ENCODE peak calls at places on chromosomes 13 and 19, in seven cellular contexts. L is H1, Y is neuronal stem cell, K is mesendoderm, S is H9, X is trophoblast cell, W is mesenchymal stem cell. H is an unnamed sample.

GRCh38 chr13:40070357-40070756 is 414.9 kb downstream of the COG6 start:
- DNase-seq in W (no peak), X (no peak), K (no peak), S (no peak), L (no peak), Y (no peak), H (no peak)

GRCh38 chr19:32651729-32652140 is 23.2 kb downstream of the ANKRD27 start:
- DNase-seq in L (peak), Y (peak), W (no peak), X (no peak), S (peak), K (peak), H (peak)

GRCh38 chr13:22082437-22083100 is 411.7 kb downstream of the FGF9 start:
- DNase-seq in L (no peak), Y (no peak), K (peak), S (no peak), W (no peak), X (no peak), H (no peak)

GRCh38 chr19:9323557-9323918 is 441 bp upstream of the ZNF559 start:
- DNase-seq in L (no peak), W (no peak), X (peak), K (peak), S (peak), Y (no peak), H (peak)

GRCh38 chr19:19111138-19111835 is 27.0 kb downstream of the TMEM161A start:
- DNase-seq in S (no peak), L (no peak), W (no peak), K (no peak), X (no peak), Y (no peak), H (no peak)

GRCh38 chr19:15452111-15453047 is 2.6 kb upstream of the WIZ start:
- DNase-seq in X (peak), Y (peak), K (peak), S (peak), W (peak), L (peak), H (peak)

GRCh38 chr13:66748712-66749111 is 481.4 kb downstream of the PCDH9 start:
- DNase-seq in S (no peak), K (no peak), Y (no peak), W (peak), X (no peak), L (no peak), H (no peak)

GRCh38 chr13:58080806-58081205 is 449.3 kb downstream of the PCDH17 start:
- DNase-seq in Y (peak), K (peak), X (no peak), L (no peak), S (no peak), W (no peak), H (no peak)

GRCh38 chr19:42242071-42242511 is 311 bp downstream of the GSK3A start:
- DNase-seq in K (no peak), L (no peak), S (no peak), Y (no peak), W (peak), X (no peak), H (no peak)

GRCh38 chr19:55209430-55210119 is at the start of gene PTPRH:
- DNase-seq in S (no peak), X (no peak), L (no peak), Y (no peak), K (no peak), W (no peak), H (no peak)

GRCh38 chr19:1063030-1063908 is 3.7 kb upstream of the ARHGAP45 start:
- DNase-seq in X (peak), K (peak), Y (no peak), L (peak), S (no peak), W (no peak), H (no peak)

GRCh38 chr19:8702350-8702749 is 3.8 kb upstream of the ACTL9 start:
- DNase-seq in W (no peak), K (no peak), L (no peak), X (no peak), Y (no peak), S (no peak), H (no peak)

GRCh38 chr19:5046339-5047039 is 77.6 kb downstream of the KDM4B start:
- DNase-seq in L (no peak), S (no peak), X (no peak), Y (no peak), K (no peak), W (peak), H (peak)

GRCh38 chr13:31638577-31638976 is 100.7 kb upstream of the RXFP2 start:
- DNase-seq in W (peak), Y (no peak), L (no peak), X (no peak), K (no peak), S (no peak), H (peak)

GRCh38 chr13:89393758-89394157 is 1722.6 kb downstream of the SLITRK5 start:
- DNase-seq in L (no peak), S (no peak), Y (no peak), W (no peak), X (no peak), K (no peak), H (no peak)

GRCh38 chr19:15237759-15238638 is 5.8 kb upstream of the EPHX3 start:
- DNase-seq in S (no peak), W (no peak), L (no peak), X (peak), K (no peak), Y (no peak), H (no peak)

GRCh38 chr19:16946951-16947940 is 58.4 kb downstream of the F2RL3 start:
- DNase-seq in W (no peak), Y (no peak), K (no peak), L (no peak), X (no peak), S (no peak), H (no peak)

GRCh38 chr13:82739881-82740280 is 1142.4 kb downstream of the SLITRK1 start:
- DNase-seq in Y (no peak), K (no peak), L (no peak), S (no peak), X (no peak), W (no peak), H (peak)

GRCh38 chr13:102367836-102368235 is 34.0 kb downstream of the FGF14 start:
- DNase-seq in K (no peak), L (no peak), W (no peak), X (peak), S (no peak), Y (no peak), H (no peak)

GRCh38 chr13:29583073-29583785 is 12.3 kb downstream of the SLC7A1 start:
- DNase-seq in K (peak), L (no peak), X (no peak), S (no peak), W (peak), Y (no peak), H (peak)

GRCh38 chr19:52945652-52946321 is 16.9 kb downstream of the ZNF816 start:
- DNase-seq in X (no peak), S (peak), L (peak), W (no peak), Y (no peak), K (no peak), H (no peak)

GRCh38 chr19:55692681-55693081 is 17.7 kb downstream of the EPN1 start:
- DNase-seq in L (no peak), W (no peak), Y (no peak), K (no peak), X (no peak), S (no peak), H (no peak)

GRCh38 chr19:31448221-31448657 is 99.0 kb upstream of the TSHZ3 start:
- DNase-seq in Y (no peak), K (peak), S (no peak), L (no peak), X (peak), W (peak), H (peak)

GRCh38 chr13:28408235-28408848 is 86.6 kb downstream of the FLT1 start:
- DNase-seq in Y (no peak), S (no peak), W (peak), X (peak), K (peak), L (no peak), H (no peak)

GRCh38 chr19:6058411-6059201 is 51.7 kb downstream of the RFX2 start:
- DNase-seq in X (no peak), Y (no peak), S (no peak), K (no peak), L (no peak), W (no peak), H (no peak)

GRCh38 chr13:99086869-99087129 is 108.9 kb upstream of the DOCK9 start:
- DNase-seq in X (no peak), K (peak), Y (peak), W (no peak), S (peak), L (no peak), H (no peak)

GRCh38 chr13:110422913-110423688 is 116.0 kb downstream of the COL4A2 start:
- DNase-seq in L (no peak), X (no peak), Y (no peak), W (peak), S (no peak), K (no peak), H (no peak)

GRCh38 chr13:27374650-27375049 is 49.8 kb upstream of the GTF3A start:
- DNase-seq in Y (peak), K (peak), X (peak), L (no peak), S (peak), W (peak), H (peak)

GRCh38 chr13:98874029-98874397 is 103.9 kb downstream of the DOCK9 start:
- DNase-seq in Y (no peak), L (no peak), X (no peak), S (no peak), W (no peak), K (no peak), H (no peak)

GRCh38 chr13:21749410-21749809 is 78.5 kb downstream of the FGF9 start:
- DNase-seq in W (peak), Y (no peak), X (no peak), L (no peak), S (no peak), K (no peak), H (peak)

GRCh38 chr19:5594521-5594950 is 26.8 kb upstream of the TINCR start:
- DNase-seq in Y (no peak), L (no peak), S (no peak), X (no peak), K (no peak), W (no peak), H (no peak)

GRCh38 chr19:30851646-30852045 is 479.5 kb downstream of the ZNF536 start:
- DNase-seq in L (peak), X (no peak), Y (no peak), W (no peak), K (no peak), S (no peak), H (no peak)

GRCh38 chr13:21670883-21671792 is at the start of gene FGF9:
- DNase-seq in L (peak), K (peak), S (peak), Y (peak), W (peak), X (peak), H (peak)

GRCh38 chr13:23899555-23899954 is 2.3 kb upstream of the C1QTNF9B start:
- DNase-seq in K (no peak), L (no peak), W (peak), X (no peak), Y (no peak), S (no peak), H (peak)

GRCh38 chr13:32340917-32341316 is 25.6 kb downstream of the BRCA2 start:
- DNase-seq in S (no peak), W (no peak), L (no peak), Y (no peak), K (no peak), X (no peak), H (no peak)

GRCh38 chr13:110183925-110184324 is 123.0 kb downstream of the COL4A1 start:
- DNase-seq in W (no peak), X (no peak), S (no peak), K (peak), Y (no peak), L (no peak), H (peak)

GRCh38 chr13:73820688-73821087 is 313.5 kb downstream of the KLF12 start:
- DNase-seq in K (no peak), W (no peak), S (no peak), L (no peak), Y (no peak), X (no peak), H (no peak)
- H4K8ac ChIP-seq in K (no peak), W (no peak), S (no peak), L (no peak), Y (no peak), X (no peak), H (no peak)

GRCh38 chr19:2812414-2813234 is 7.0 kb upstream of the ZNF554 start:
- DNase-seq in Y (no peak), S (no peak), L (no peak), W (no peak), X (no peak), K (no peak), H (no peak)
- H4K8ac ChIP-seq in Y (no peak), S (no peak), L (no peak), W (no peak), X (peak), K (no peak), H (no peak)

GRCh38 chr13:100399455-100399854 is 189.1 kb downstream of the GGACT start:
- DNase-seq in S (no peak), X (no peak), W (no peak), L (no peak), Y (no peak), K (no peak), H (no peak)
- H4K8ac ChIP-seq in S (no peak), X (no peak), W (no peak), L (no peak), Y (no peak), K (no peak), H (no peak)

GRCh38 chr13:106906431-106906996 is 338.6 kb upstream of the ARGLU1 start:
- DNase-seq in S (no peak), Y (no peak), W (no peak), X (no peak), K (no peak), L (no peak), H (no peak)

GRCh38 chr13:106911602-106912001 is 343.7 kb upstream of the ARGLU1 start:
- DNase-seq in L (no peak), S (no peak), W (no peak), Y (no peak), K (no peak), X (no peak), H (no peak)

GRCh38 chr13:106911020-106911419 is 343.1 kb upstream of the ARGLU1 start:
- DNase-seq in S (no peak), X (no peak), K (no peak), L (no peak), W (no peak), Y (no peak), H (no peak)

GRCh38 chr13:106905380-106906259 is 337.7 kb upstream of the ARGLU1 start:
- DNase-seq in X (no peak), K (no peak), Y (no peak), S (no peak), L (no peak), W (no peak), H (no peak)
- H4K8ac ChIP-seq in X (no peak), K (no peak), Y (no peak), S (no peak), L (no peak), W (no peak), H (no peak)

GRCh38 chr13:112819111-112819510 is 129.3 kb downstream of the ATP11A start:
- DNase-seq in K (no peak), W (no peak), X (no peak), Y (no peak), L (no peak), S (no peak), H (no peak)

GRCh38 chr13:112821340-112822055 is 131.7 kb downstream of the ATP11A start:
- DNase-seq in X (peak), W (peak), Y (no peak), K (no peak), S (no peak), L (no peak), H (peak)

GRCh38 chr13:112818698-112819045 is 128.8 kb downstream of the ATP11A start:
- DNase-seq in X (no peak), L (no peak), Y (no peak), K (no peak), W (no peak), S (no peak), H (no peak)

GRCh38 chr13:112819816-112820215 is 130.0 kb downstream of the ATP11A start:
- DNase-seq in X (no peak), S (no peak), L (no peak), K (no peak), Y (no peak), W (no peak), H (no peak)

GRCh38 chr13:112820318-112820717 is 130.5 kb downstream of the ATP11A start:
- DNase-seq in Y (no peak), S (no peak), K (no peak), X (no peak), W (no peak), L (no peak), H (no peak)
- H4K8ac ChIP-seq in Y (no peak), S (no peak), K (no peak), X (no peak), W (no peak), L (no peak), H (no peak)